ENCODE peak calls at places on chromosomes 3 and 15, in four cellular contexts. One of them, this sample, is unnamed.

GRCh38 chr15:43920815-43921214 is 94.0 kb downstream of the WDR76 start:
- DNase-seq in glutamatergic neuron: peak
- DNase-seq in activated T-helper 1 cell treated with anti-CD3 and anti-CD28 coated beads, Interleukin-12 subunit alpha, Interleukin-12 subunit beta, Interleukin-2, Interleukin-4 antibody, amounts not matched to agents 30 ng/mL and 10 ng/mL and 1 ng/mL, durations not matched to agents 14 hours and 24 hours and 36 hours: no peak
- DNase-seq in breast epithelium: no peak
- DNase-seq in this sample: no peak

GRCh38 chr15:89401636-89402252 is 67.1 kb upstream of the POLG start:
- DNase-seq in glutamatergic neuron: no peak
- DNase-seq in breast epithelium: no peak
- DNase-seq in activated T-helper 1 cell treated with anti-CD3 and anti-CD28 coated beads, Interleukin-12 subunit alpha, Interleukin-12 subunit beta, Interleukin-2, Interleukin-4 antibody, amounts not matched to agents 30 ng/mL and 10 ng/mL and 1 ng/mL, durations not matched to agents 14 hours and 24 hours and 36 hours: no peak
- DNase-seq in this sample: no peak

GRCh38 chr3:147655236-147655635 is 246.1 kb downstream of the ZIC1 start:
- DNase-seq in glutamatergic neuron: no peak
- DNase-seq in activated T-helper 1 cell treated with anti-CD3 and anti-CD28 coated beads, Interleukin-12 subunit alpha, Interleukin-12 subunit beta, Interleukin-2, Interleukin-4 antibody, amounts not matched to agents 30 ng/mL and 10 ng/mL and 1 ng/mL, durations not matched to agents 14 hours and 24 hours and 36 hours: no peak
- DNase-seq in breast epithelium: peak
- DNase-seq in this sample: no peak

GRCh38 chr15:39300451-39301153 is 280.3 kb upstream of the THBS1 start:
- DNase-seq in breast epithelium: no peak
- DNase-seq in activated T-helper 1 cell treated with anti-CD3 and anti-CD28 coated beads, Interleukin-12 subunit alpha, Interleukin-12 subunit beta, Interleukin-2, Interleukin-4 antibody, amounts not matched to agents 30 ng/mL and 10 ng/mL and 1 ng/mL, durations not matched to agents 14 hours and 24 hours and 36 hours: no peak
- DNase-seq in glutamatergic neuron: no peak
- DNase-seq in this sample: no peak

GRCh38 chr3:46395210-46395661 is 11.6 kb downstream of the CCR5AS start:
- DNase-seq in breast epithelium: no peak
- DNase-seq in glutamatergic neuron: no peak
- DNase-seq in activated T-helper 1 cell treated with anti-CD3 and anti-CD28 coated beads, Interleukin-12 subunit alpha, Interleukin-12 subunit beta, Interleukin-2, Interleukin-4 antibody, amounts not matched to agents 30 ng/mL and 10 ng/mL and 1 ng/mL, durations not matched to agents 14 hours and 24 hours and 36 hours: no peak
- DNase-seq in this sample: no peak

GRCh38 chr15:74525328-74525727 is 15.7 kb upstream of the ARID3B start:
- DNase-seq in glutamatergic neuron: no peak
- DNase-seq in activated T-helper 1 cell treated with anti-CD3 and anti-CD28 coated beads, Interleukin-12 subunit alpha, Interleukin-12 subunit beta, Interleukin-2, Interleukin-4 antibody, amounts not matched to agents 30 ng/mL and 10 ng/mL and 1 ng/mL, durations not matched to agents 14 hours and 24 hours and 36 hours: no peak
- DNase-seq in breast epithelium: no peak
- DNase-seq in this sample: no peak

GRCh38 chr15:75651810-75652543 is 4.3 kb downstream of the SNX33 start:
- DNase-seq in glutamatergic neuron: no peak
- DNase-seq in breast epithelium: no peak
- DNase-seq in activated T-helper 1 cell treated with anti-CD3 and anti-CD28 coated beads, Interleukin-12 subunit alpha, Interleukin-12 subunit beta, Interleukin-2, Interleukin-4 antibody, amounts not matched to agents 30 ng/mL and 10 ng/mL and 1 ng/mL, durations not matched to agents 14 hours and 24 hours and 36 hours: no peak
- DNase-seq in this sample: no peak

GRCh38 chr3:159652452-159652851 is 336.2 kb upstream of the IL12A start:
- DNase-seq in glutamatergic neuron: no peak
- DNase-seq in activated T-helper 1 cell treated with anti-CD3 and anti-CD28 coated beads, Interleukin-12 subunit alpha, Interleukin-12 subunit beta, Interleukin-2, Interleukin-4 antibody, amounts not matched to agents 30 ng/mL and 10 ng/mL and 1 ng/mL, durations not matched to agents 14 hours and 24 hours and 36 hours: no peak
- DNase-seq in breast epithelium: no peak
- DNase-seq in this sample: no peak

GRCh38 chr3:9732080-9732752 is 681 bp downstream of the BRPF1 start:
- DNase-seq in breast epithelium: no peak
- DNase-seq in glutamatergic neuron: peak
- DNase-seq in activated T-helper 1 cell treated with anti-CD3 and anti-CD28 coated beads, Interleukin-12 subunit alpha, Interleukin-12 subunit beta, Interleukin-2, Interleukin-4 antibody, amounts not matched to agents 30 ng/mL and 10 ng/mL and 1 ng/mL, durations not matched to agents 14 hours and 24 hours and 36 hours: peak
- DNase-seq in this sample: peak

GRCh38 chr15:91049378-91050127 is 27.2 kb upstream of the VPS33B start:
- DNase-seq in breast epithelium: peak
- DNase-seq in activated T-helper 1 cell treated with anti-CD3 and anti-CD28 coated beads, Interleukin-12 subunit alpha, Interleukin-12 subunit beta, Interleukin-2, Interleukin-4 antibody, amounts not matched to agents 30 ng/mL and 10 ng/mL and 1 ng/mL, durations not matched to agents 14 hours and 24 hours and 36 hours: peak
- DNase-seq in glutamatergic neuron: peak
- DNase-seq in this sample: peak

GRCh38 chr3:183802989-183803388 is 22.4 kb downstream of the MAP6D1 start:
- DNase-seq in breast epithelium: no peak
- DNase-seq in glutamatergic neuron: no peak
- DNase-seq in activated T-helper 1 cell treated with anti-CD3 and anti-CD28 coated beads, Interleukin-12 subunit alpha, Interleukin-12 subunit beta, Interleukin-2, Interleukin-4 antibody, amounts not matched to agents 30 ng/mL and 10 ng/mL and 1 ng/mL, durations not matched to agents 14 hours and 24 hours and 36 hours: no peak
- DNase-seq in this sample: no peak

GRCh38 chr3:29805757-29806156 is 524.9 kb downstream of the RBMS3 start:
- DNase-seq in activated T-helper 1 cell treated with anti-CD3 and anti-CD28 coated beads, Interleukin-12 subunit alpha, Interleukin-12 subunit beta, Interleukin-2, Interleukin-4 antibody, amounts not matched to agents 30 ng/mL and 10 ng/mL and 1 ng/mL, durations not matched to agents 14 hours and 24 hours and 36 hours: no peak
- DNase-seq in glutamatergic neuron: no peak
- DNase-seq in breast epithelium: no peak
- DNase-seq in this sample: no peak

GRCh38 chr3:152355744-152356665 is 87.3 kb downstream of the MBNL1 start:
- DNase-seq in glutamatergic neuron: no peak
- DNase-seq in breast epithelium: no peak
- DNase-seq in activated T-helper 1 cell treated with anti-CD3 and anti-CD28 coated beads, Interleukin-12 subunit alpha, Interleukin-12 subunit beta, Interleukin-2, Interleukin-4 antibody, amounts not matched to agents 30 ng/mL and 10 ng/mL and 1 ng/mL, durations not matched to agents 14 hours and 24 hours and 36 hours: no peak
- DNase-seq in this sample: no peak

GRCh38 chr3:163721596-163721995 is 1356.7 kb downstream of the SI start:
- DNase-seq in activated T-helper 1 cell treated with anti-CD3 and anti-CD28 coated beads, Interleukin-12 subunit alpha, Interleukin-12 subunit beta, Interleukin-2, Interleukin-4 antibody, amounts not matched to agents 30 ng/mL and 10 ng/mL and 1 ng/mL, durations not matched to agents 14 hours and 24 hours and 36 hours: no peak
- DNase-seq in breast epithelium: no peak
- DNase-seq in glutamatergic neuron: no peak
- DNase-seq in this sample: no peak

GRCh38 chr3:108090066-108090700 is 648 bp downstream of the CD47 start:
- DNase-seq in glutamatergic neuron: no peak
- DNase-seq in activated T-helper 1 cell treated with anti-CD3 and anti-CD28 coated beads, Interleukin-12 subunit alpha, Interleukin-12 subunit beta, Interleukin-2, Interleukin-4 antibody, amounts not matched to agents 30 ng/mL and 10 ng/mL and 1 ng/mL, durations not matched to agents 14 hours and 24 hours and 36 hours: peak
- DNase-seq in breast epithelium: no peak
- DNase-seq in this sample: peak

GRCh38 chr3:184373422-184373821 is 4.6 kb downstream of the THPO start:
- DNase-seq in glutamatergic neuron: no peak
- DNase-seq in breast epithelium: no peak
- DNase-seq in activated T-helper 1 cell treated with anti-CD3 and anti-CD28 coated beads, Interleukin-12 subunit alpha, Interleukin-12 subunit beta, Interleukin-2, Interleukin-4 antibody, amounts not matched to agents 30 ng/mL and 10 ng/mL and 1 ng/mL, durations not matched to agents 14 hours and 24 hours and 36 hours: no peak
- DNase-seq in this sample: no peak

GRCh38 chr3:134205426-134205825 is 45.2 kb downstream of the RYK start:
- DNase-seq in activated T-helper 1 cell treated with anti-CD3 and anti-CD28 coated beads, Interleukin-12 subunit alpha, Interleukin-12 subunit beta, Interleukin-2, Interleukin-4 antibody, amounts not matched to agents 30 ng/mL and 10 ng/mL and 1 ng/mL, durations not matched to agents 14 hours and 24 hours and 36 hours: no peak
- DNase-seq in breast epithelium: no peak
- DNase-seq in glutamatergic neuron: no peak
- DNase-seq in this sample: no peak

GRCh38 chr3:190150681-190151080 is 30.0 kb upstream of the P3H2 start:
- DNase-seq in breast epithelium: no peak
- DNase-seq in glutamatergic neuron: no peak
- DNase-seq in activated T-helper 1 cell treated with anti-CD3 and anti-CD28 coated beads, Interleukin-12 subunit alpha, Interleukin-12 subunit beta, Interleukin-2, Interleukin-4 antibody, amounts not matched to agents 30 ng/mL and 10 ng/mL and 1 ng/mL, durations not matched to agents 14 hours and 24 hours and 36 hours: no peak
- DNase-seq in this sample: no peak

GRCh38 chr3:160804762-160805161 is 48.7 kb downstream of the PPM1L start:
- DNase-seq in glutamatergic neuron: peak
- DNase-seq in breast epithelium: no peak
- DNase-seq in activated T-helper 1 cell treated with anti-CD3 and anti-CD28 coated beads, Interleukin-12 subunit alpha, Interleukin-12 subunit beta, Interleukin-2, Interleukin-4 antibody, amounts not matched to agents 30 ng/mL and 10 ng/mL and 1 ng/mL, durations not matched to agents 14 hours and 24 hours and 36 hours: no peak
- DNase-seq in this sample: no peak

GRCh38 chr3:149813367-149814281 is 609 bp downstream of the RNF13 start:
- DNase-seq in glutamatergic neuron: no peak
- DNase-seq in activated T-helper 1 cell treated with anti-CD3 and anti-CD28 coated beads, Interleukin-12 subunit alpha, Interleukin-12 subunit beta, Interleukin-2, Interleukin-4 antibody, amounts not matched to agents 30 ng/mL and 10 ng/mL and 1 ng/mL, durations not matched to agents 14 hours and 24 hours and 36 hours: peak
- DNase-seq in breast epithelium: peak
- DNase-seq in this sample: no peak

GRCh38 chr3:130658666-130659065 is 88.0 kb downstream of the PIK3R4 start:
- DNase-seq in glutamatergic neuron: no peak
- DNase-seq in breast epithelium: no peak
- DNase-seq in activated T-helper 1 cell treated with anti-CD3 and anti-CD28 coated beads, Interleukin-12 subunit alpha, Interleukin-12 subunit beta, Interleukin-2, Interleukin-4 antibody, amounts not matched to agents 30 ng/mL and 10 ng/mL and 1 ng/mL, durations not matched to agents 14 hours and 24 hours and 36 hours: no peak
- DNase-seq in this sample: no peak

GRCh38 chr3:141052570-141053069 is 1.5 kb downstream of the SPSB4 start:
- DNase-seq in breast epithelium: no peak
- DNase-seq in glutamatergic neuron: peak
- DNase-seq in activated T-helper 1 cell treated with anti-CD3 and anti-CD28 coated beads, Interleukin-12 subunit alpha, Interleukin-12 subunit beta, Interleukin-2, Interleukin-4 antibody, amounts not matched to agents 30 ng/mL and 10 ng/mL and 1 ng/mL, durations not matched to agents 14 hours and 24 hours and 36 hours: no peak
- DNase-seq in this sample: no peak

GRCh38 chr3:74789111-74789510 is 174.7 kb upstream of the CNTN3 start:
- DNase-seq in glutamatergic neuron: no peak
- DNase-seq in breast epithelium: no peak
- DNase-seq in activated T-helper 1 cell treated with anti-CD3 and anti-CD28 coated beads, Interleukin-12 subunit alpha, Interleukin-12 subunit beta, Interleukin-2, Interleukin-4 antibody, amounts not matched to agents 30 ng/mL and 10 ng/mL and 1 ng/mL, durations not matched to agents 14 hours and 24 hours and 36 hours: no peak
- DNase-seq in this sample: no peak

GRCh38 chr15:47505712-47506542 is 211.4 kb upstream of the SEMA6D start:
- DNase-seq in activated T-helper 1 cell treated with anti-CD3 and anti-CD28 coated beads, Interleukin-12 subunit alpha, Interleukin-12 subunit beta, Interleukin-2, Interleukin-4 antibody, amounts not matched to agents 30 ng/mL and 10 ng/mL and 1 ng/mL, durations not matched to agents 14 hours and 24 hours and 36 hours: no peak
- DNase-seq in glutamatergic neuron: no peak
- DNase-seq in breast epithelium: peak
- DNase-seq in this sample: no peak

GRCh38 chr3:15645740-15646490 is 44.4 kb downstream of the BTD start:
- DNase-seq in glutamatergic neuron: no peak
- DNase-seq in breast epithelium: no peak
- DNase-seq in activated T-helper 1 cell treated with anti-CD3 and anti-CD28 coated beads, Interleukin-12 subunit alpha, Interleukin-12 subunit beta, Interleukin-2, Interleukin-4 antibody, amounts not matched to agents 30 ng/mL and 10 ng/mL and 1 ng/mL, durations not matched to agents 14 hours and 24 hours and 36 hours: no peak
- DNase-seq in this sample: no peak

GRCh38 chr3:181176610-181177009 is 187.1 kb upstream of the DNAJC19 start:
- DNase-seq in breast epithelium: peak
- DNase-seq in activated T-helper 1 cell treated with anti-CD3 and anti-CD28 coated beads, Interleukin-12 subunit alpha, Interleukin-12 subunit beta, Interleukin-2, Interleukin-4 antibody, amounts not matched to agents 30 ng/mL and 10 ng/mL and 1 ng/mL, durations not matched to agents 14 hours and 24 hours and 36 hours: no peak
- DNase-seq in glutamatergic neuron: peak
- DNase-seq in this sample: no peak

GRCh38 chr3:51975857-51976549 is 1.1 kb downstream of the ABHD14A start:
- DNase-seq in glutamatergic neuron: peak
- DNase-seq in breast epithelium: peak
- DNase-seq in activated T-helper 1 cell treated with anti-CD3 and anti-CD28 coated beads, Interleukin-12 subunit alpha, Interleukin-12 subunit beta, Interleukin-2, Interleukin-4 antibody, amounts not matched to agents 30 ng/mL and 10 ng/mL and 1 ng/mL, durations not matched to agents 14 hours and 24 hours and 36 hours: no peak
- DNase-seq in this sample: no peak

GRCh38 chr3:153762411-153763235 is 358.6 kb upstream of the ARHGEF26 start:
- DNase-seq in breast epithelium: no peak
- DNase-seq in glutamatergic neuron: no peak
- DNase-seq in activated T-helper 1 cell treated with anti-CD3 and anti-CD28 coated beads, Interleukin-12 subunit alpha, Interleukin-12 subunit beta, Interleukin-2, Interleukin-4 antibody, amounts not matched to agents 30 ng/mL and 10 ng/mL and 1 ng/mL, durations not matched to agents 14 hours and 24 hours and 36 hours: no peak
- DNase-seq in this sample: no peak

GRCh38 chr3:178856804-178857203 is 214.8 kb downstream of the ZMAT3 start:
- DNase-seq in glutamatergic neuron: no peak
- DNase-seq in breast epithelium: no peak
- DNase-seq in activated T-helper 1 cell treated with anti-CD3 and anti-CD28 coated beads, Interleukin-12 subunit alpha, Interleukin-12 subunit beta, Interleukin-2, Interleukin-4 antibody, amounts not matched to agents 30 ng/mL and 10 ng/mL and 1 ng/mL, durations not matched to agents 14 hours and 24 hours and 36 hours: no peak
- DNase-seq in this sample: no peak

GRCh38 chr3:193743702-193744047 is 150.7 kb downstream of the OPA1 start:
- DNase-seq in activated T-helper 1 cell treated with anti-CD3 and anti-CD28 coated beads, Interleukin-12 subunit alpha, Interleukin-12 subunit beta, Interleukin-2, Interleukin-4 antibody, amounts not matched to agents 30 ng/mL and 10 ng/mL and 1 ng/mL, durations not matched to agents 14 hours and 24 hours and 36 hours: no peak
- DNase-seq in breast epithelium: no peak
- DNase-seq in glutamatergic neuron: no peak
- DNase-seq in this sample: no peak

This sample was measured in activated T-helper 2 cell treated with anti-CD3 and anti-CD28 coated beads, Interferon-gamma antibody, Interleukin-2, Interleukin-4, amounts not matched to agents 10 μg/mL and 5 μg/mL and 100 μg/mL, durations not matched to agents 14 hours and 24 hours and 36 hours.